ENCODE peak calls at places on chromosomes 13 and 19, in four cellular contexts. O is OCI-LY7, Y is AG04450, Z is MM.1S. G is an unnamed sample.

GRCh38 chr19:19053508-19054314 is 10.1 kb upstream of the SLC25A42 start:
- DNase-seq in O (peak), Y (no peak), Z (peak), G (peak)

GRCh38 chr19:31340059-31341025 is 8.9 kb downstream of the TSHZ3 start:
- DNase-seq in O (peak), Y (no peak), Z (no peak), G (no peak)

GRCh38 chr19:23802290-23802689 is 43.6 kb upstream of the ZNF681 start:
- DNase-seq in O (no peak), Y (no peak), Z (peak), G (no peak)

GRCh38 chr13:76293751-76294150 is 592.5 kb downstream of the KCTD12 start:
- DNase-seq in O (no peak), Y (no peak), Z (no peak), G (no peak)

GRCh38 chr13:102400619-102401125 is 1.2 kb downstream of the FGF14 start:
- DNase-seq in O (no peak), Y (no peak), Z (no peak), G (no peak)

GRCh38 chr19:19111138-19111835 is 27.0 kb downstream of the TMEM161A start:
- DNase-seq in O (no peak), Y (no peak), Z (no peak), G (no peak)

GRCh38 chr13:76992548-76993001 is 694 bp downstream of the CLN5 start:
- DNase-seq in O (peak), Y (no peak), Z (peak), G (no peak)

GRCh38 chr13:37011002-37011401 is 10.4 kb downstream of the EXOSC8 start:
- DNase-seq in O (no peak), Y (no peak), Z (no peak), G (no peak)

GRCh38 chr13:79522583-79522982 is 41.6 kb downstream of the NDFIP2 start:
- DNase-seq in O (no peak), Y (no peak), Z (peak), G (peak)

GRCh38 chr19:42497492-42498226 is 30.6 kb downstream of the CEACAM1 start:
- DNase-seq in O (peak), Y (no peak), Z (peak), G (peak)

GRCh38 chr19:5615756-5616327 is 6.7 kb downstream of the SAFB2 start:
- DNase-seq in O (no peak), Y (no peak), Z (no peak), G (no peak)

GRCh38 chr19:45200614-45201013 is 22.0 kb downstream of the BLOC1S3 start:
- DNase-seq in O (no peak), Y (no peak), Z (no peak), G (no peak)

GRCh38 chr19:4624733-4625362 is 14.5 kb upstream of the TNFAIP8L1 start:
- DNase-seq in O (no peak), Y (no peak), Z (no peak), G (no peak)

GRCh38 chr13:85819513-85819912 is 20.3 kb upstream of the SLITRK6 start:
- DNase-seq in O (no peak), Y (no peak), Z (no peak), G (no peak)

GRCh38 chr19:368624-369020 is 24.0 kb upstream of the MIER2 start:
- DNase-seq in O (no peak), Y (no peak), Z (no peak), G (no peak)

GRCh38 chr13:114039471-114040141 is 65.7 kb upstream of the C13orf46 start:
- DNase-seq in O (no peak), Y (no peak), Z (no peak), G (no peak)

GRCh38 chr13:45623516-45624090 is 8.1 kb upstream of the ERICH6B start:
- DNase-seq in O (peak), Y (no peak), Z (no peak), G (peak)

GRCh38 chr19:41367848-41368301 is 3.9 kb upstream of the B9D2 start:
- DNase-seq in O (no peak), Y (peak), Z (no peak), G (peak)

GRCh38 chr19:28184997-28185396 is 1028.0 kb downstream of the UQCRFS1 start:
- DNase-seq in O (no peak), Y (no peak), Z (no peak), G (no peak)

GRCh38 chr13:87669379-87669978 is 1.7 kb upstream of the SLITRK5 start:
- DNase-seq in O (peak), Y (no peak), Z (peak), G (peak)

GRCh38 chr13:79295906-79296564 is 110.0 kb downstream of the RBM26 start:
- DNase-seq in O (no peak), Y (no peak), Z (no peak), G (no peak)

GRCh38 chr19:17128403-17128802 is 52.8 kb downstream of the MYO9B start:
- DNase-seq in O (no peak), Y (no peak), Z (no peak), G (no peak)

GRCh38 chr19:17128820-17129219 is 53.2 kb downstream of the MYO9B start:
- DNase-seq in O (no peak), Y (no peak), Z (no peak), G (no peak)

GRCh38 chr19:17127671-17128070 is 52.1 kb downstream of the MYO9B start:
- DNase-seq in O (no peak), Y (no peak), Z (no peak), G (no peak)

GRCh38 chr19:17125728-17126677 is 50.4 kb downstream of the MYO9B start:
- DNase-seq in O (peak), Y (no peak), Z (no peak), G (peak)

DNA sequence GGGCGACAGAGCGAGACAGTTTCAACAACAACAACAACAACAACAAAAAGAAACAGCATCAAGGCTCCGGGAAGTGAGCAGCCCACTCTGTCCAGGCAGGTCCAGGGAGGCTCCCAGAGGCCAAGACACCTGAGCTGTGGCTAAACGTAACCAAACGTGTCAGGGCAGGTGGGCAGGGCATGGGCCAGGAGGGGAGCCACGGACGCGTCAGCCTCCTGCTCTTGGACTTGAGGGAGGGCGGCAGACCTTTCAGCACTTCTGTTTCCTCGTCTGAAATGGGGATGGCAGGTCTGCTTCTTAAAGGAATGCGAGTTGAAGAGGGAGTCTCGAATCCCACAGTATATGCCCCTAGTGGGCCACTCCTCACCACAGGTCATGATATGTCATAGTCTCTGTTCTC is 53.8 kb downstream of the MYO9B start:
- DNase-seq in O (no peak), Y (no peak), Z (no peak), G (no peak)
- TF ChIP-seq CTCF in O (no peak), Y (no peak), Z (no peak), G (no peak)

DNA sequence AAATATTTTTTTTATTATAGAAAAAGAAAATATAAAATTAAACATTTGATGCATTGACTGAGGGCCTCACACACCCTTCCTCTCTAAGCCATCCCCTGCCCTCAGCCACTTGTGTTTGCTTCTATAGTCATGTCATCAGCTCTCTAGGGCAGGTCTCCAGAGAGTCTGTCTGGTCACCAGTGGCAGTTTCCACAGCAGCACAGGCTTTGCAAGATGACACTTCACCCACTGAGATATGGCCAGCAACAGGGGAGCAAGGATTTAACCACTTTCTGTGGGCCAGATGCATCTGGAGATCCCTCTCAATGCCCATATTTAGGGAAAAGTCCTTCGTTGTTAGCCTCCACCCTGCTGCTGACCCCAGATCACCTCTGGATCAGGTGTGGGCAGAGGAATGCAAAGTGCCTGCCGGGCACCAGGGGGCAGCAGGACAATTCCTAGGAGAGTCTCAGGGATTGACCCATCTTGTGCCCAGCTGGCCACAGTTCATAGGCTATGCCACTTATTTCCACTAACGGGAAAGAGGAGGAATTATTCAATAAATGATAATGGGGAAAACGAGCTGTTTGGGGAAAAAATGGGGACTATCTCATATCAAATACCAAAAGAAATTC is 4.8 kb downstream of the ABCC4 start:
- DNase-seq in O (peak), Y (no peak), Z (peak), G (no peak)
- TF ChIP-seq CTCF in O (peak), Y (peak), Z (peak), G (peak)

DNA sequence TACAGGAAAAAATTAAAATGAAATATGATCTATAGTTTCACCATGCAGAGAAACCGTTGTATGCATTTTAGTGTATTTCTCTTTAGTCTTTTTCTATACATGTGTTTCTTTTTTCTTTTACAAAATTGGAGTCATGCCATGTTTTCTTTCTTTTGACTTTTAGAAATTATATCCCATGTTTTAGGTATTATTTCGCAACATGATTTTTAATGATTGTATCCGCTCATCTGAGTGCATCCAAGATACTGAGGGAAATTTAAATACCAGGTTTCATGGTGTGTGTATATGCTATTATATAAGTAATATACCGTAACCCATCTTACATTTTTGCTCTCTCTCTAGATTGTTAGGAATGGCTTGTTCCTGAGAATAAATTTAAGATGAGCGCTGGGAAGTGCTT is 82.3 kb downstream of the GPR12 start:
- DNase-seq in O (no peak), Y (no peak), Z (no peak), G (no peak)
- TF ChIP-seq CTCF in O (no peak), Y (no peak), Z (no peak), G (no peak)

DNA sequence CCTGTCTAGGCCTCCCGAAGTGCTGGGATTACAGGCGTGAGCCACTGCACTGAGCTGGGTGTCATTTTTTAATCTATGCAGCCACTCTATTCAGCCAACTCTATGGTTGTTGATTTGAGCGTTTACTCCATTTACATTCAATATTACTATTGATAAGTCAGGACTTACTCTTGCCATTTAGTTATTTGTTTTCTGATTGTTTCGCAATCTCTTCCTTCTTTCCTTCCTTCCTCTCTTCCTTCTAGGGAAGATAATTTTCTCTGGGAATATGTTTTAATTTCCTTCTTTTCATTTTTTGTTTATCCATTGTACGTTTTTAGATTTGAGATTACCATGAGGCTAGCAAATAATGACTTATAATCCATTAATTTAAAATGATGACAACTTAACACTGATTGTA is 2056.0 kb downstream of the OLFM4 start:
- DNase-seq in O (no peak), Y (no peak), Z (no peak), G (no peak)
- TF ChIP-seq CTCF in O (no peak), Y (no peak), Z (no peak), G (no peak)

G was measured in GM20000.